ENCODE peak calls at places on chromosomes 6 and 20, in ten cellular contexts. C is body of pancreas; V is suprapubic skin; I is brain microvascular endothelial cell; Z is effector memory CD4-positive, alpha-beta T cell; D is stomach; M is IMR-90; F is hepatocyte; Y is ovary; K is GM23248. Q is an unnamed sample.

GRCh38 chr20:20864346-20865096 is 152.1 kb upstream of the RALGAPA2 start:
- DNase-seq in K (peak), C (no peak), Y (no peak), V (no peak), I (no peak), M (no peak), Z (no peak), D (no peak), F (peak), Q (no peak)

GRCh38 chr6:108581932-108582500 is 21.3 kb downstream of the FOXO3 start:
- DNase-seq in K (peak), V (no peak), Z (no peak), I (no peak), Y (no peak), D (no peak), F (no peak), C (no peak), M (peak), Q (no peak)

GRCh38 chr20:58630063-58630462 is 21.0 kb upstream of the STX16 start:
- DNase-seq in F (no peak), M (peak), V (no peak), D (no peak), Y (no peak), I (peak), C (no peak), K (peak), Z (no peak), Q (no peak)

GRCh38 chr6:42199106-42199981 is 4.6 kb upstream of the GUCA1B start:
- DNase-seq in Y (no peak), I (peak), V (no peak), Z (no peak), F (no peak), C (no peak), K (peak), M (peak), D (no peak), Q (no peak)

GRCh38 chr20:6708010-6708409 is 59.5 kb upstream of the BMP2 start:
- DNase-seq in Z (no peak), V (no peak), C (peak), Y (peak), D (peak), F (peak), K (peak), M (peak), I (peak), Q (no peak)

GRCh38 chr6:62626661-62627060 is 340.6 kb upstream of the KHDRBS2 start:
- DNase-seq in F (no peak), K (no peak), I (no peak), C (no peak), V (no peak), Y (no peak), M (no peak), Z (no peak), D (no peak), Q (no peak)

GRCh38 chr6:16239090-16239797 is 857 bp downstream of the GMPR start:
- DNase-seq in K (peak), V (peak), D (peak), Y (peak), I (peak), Z (no peak), M (peak), F (peak), C (peak), Q (peak)

GRCh38 chr6:11429577-11429976 is 108.0 kb upstream of the TMEM170B start:
- DNase-seq in D (no peak), Y (no peak), V (no peak), M (no peak), I (peak), K (no peak), C (no peak), F (no peak), Z (no peak), Q (no peak)

GRCh38 chr6:147127587-147127986 is 76.6 kb upstream of the STXBP5 start:
- DNase-seq in I (no peak), Z (no peak), C (no peak), M (peak), K (peak), F (no peak), Y (no peak), D (no peak), V (no peak), Q (no peak)

GRCh38 chr6:41209976-41210375 is 9.0 kb upstream of the TREML2 start:
- DNase-seq in V (no peak), I (no peak), F (no peak), K (no peak), Y (no peak), D (no peak), Z (no peak), C (no peak), M (no peak), Q (no peak)

GRCh38 chr6:47977314-47977713 is 133.7 kb downstream of the PTCHD4 start:
- DNase-seq in Z (no peak), Y (no peak), K (no peak), I (no peak), D (no peak), C (no peak), F (no peak), M (no peak), V (no peak), Q (no peak)

GRCh38 chr6:142846459-142846831 is 98.5 kb downstream of the HIVEP2 start:
- DNase-seq in Z (no peak), M (peak), V (no peak), C (no peak), K (peak), I (no peak), F (no peak), Y (no peak), D (no peak), Q (no peak)

GRCh38 chr6:167930300-167930699 is 67.2 kb upstream of the KIF25 start:
- DNase-seq in Z (no peak), C (no peak), V (no peak), F (no peak), M (peak), K (peak), D (no peak), Y (no peak), I (peak), Q (no peak)

GRCh38 chr6:69790629-69791028 is 6.2 kb downstream of the LMBRD1 start:
- DNase-seq in V (no peak), M (no peak), Y (no peak), C (no peak), Z (no peak), I (no peak), F (no peak), K (no peak), D (no peak), Q (no peak)

GRCh38 chr20:20754758-20755157 is 42.3 kb upstream of the RALGAPA2 start:
- DNase-seq in I (no peak), Z (no peak), V (no peak), M (no peak), F (no peak), C (no peak), Y (no peak), D (no peak), K (no peak), Q (no peak)

GRCh38 chr6:106411643-106412200 is 51.2 kb downstream of the CRYBG1 start:
- DNase-seq in V (no peak), Y (no peak), I (no peak), C (peak), F (peak), D (no peak), M (no peak), K (no peak), Z (no peak), Q (no peak)

GRCh38 chr20:52610749-52611148 is 361.4 kb upstream of the TSHZ2 start:
- DNase-seq in V (no peak), C (no peak), F (no peak), Y (no peak), I (no peak), M (no peak), Z (no peak), K (no peak), D (no peak), Q (no peak)

GRCh38 chr6:103000686-103001085 is 1607.2 kb downstream of the GRIK2 start:
- DNase-seq in Z (no peak), M (no peak), D (no peak), C (no peak), F (no peak), Y (no peak), I (no peak), K (no peak), V (no peak), Q (no peak)

GRCh38 chr6:159151266-159151855 is 17.8 kb upstream of the FNDC1 start:
- DNase-seq in Z (no peak), I (peak), Y (no peak), C (peak), F (peak), D (peak), V (no peak), M (peak), K (peak), Q (no peak)

GRCh38 chr6:30037182-30037788 is 23.8 kb upstream of the POLR1H start:
- DNase-seq in C (no peak), F (peak), V (no peak), Z (no peak), I (peak), Y (no peak), K (peak), M (peak), D (no peak), Q (no peak)

GRCh38 chr6:156752666-156753301 is 24.4 kb upstream of the ARID1B start:
- DNase-seq in I (no peak), K (no peak), V (no peak), Y (no peak), Z (no peak), M (no peak), C (peak), F (no peak), D (peak), Q (no peak)

GRCh38 chr20:7935027-7935551 is 5.2 kb downstream of the HAO1 start:
- DNase-seq in F (no peak), D (no peak), Y (no peak), I (no peak), M (no peak), V (no peak), K (no peak), Z (no peak), C (no peak), Q (no peak)

DNA sequence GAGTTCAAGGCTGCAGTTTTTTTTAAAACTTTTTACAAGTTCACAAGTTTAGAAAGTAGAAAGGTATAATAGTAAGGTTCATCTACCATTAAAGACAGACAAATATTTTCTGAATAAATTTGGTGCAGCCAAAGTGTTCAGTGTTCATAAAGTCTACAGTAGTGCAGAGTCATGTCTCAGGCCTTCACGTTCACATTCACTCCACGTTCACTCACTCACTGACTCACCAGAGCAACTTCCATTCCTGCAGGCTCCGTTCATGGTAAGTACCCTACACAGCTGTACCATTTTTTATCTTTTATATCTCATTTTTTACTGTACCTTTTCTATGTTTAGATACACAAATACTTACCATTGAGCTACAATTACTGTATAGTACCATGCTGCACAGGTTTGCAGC is 67.6 kb downstream of the B4GALT5 start:
- DNase-seq in V (no peak), I (peak), C (no peak), D (no peak), F (no peak), Z (no peak), K (peak), M (peak), Y (no peak), Q (no peak)
- H3K4me3 ChIP-seq in V (no peak), I (no peak), C (no peak), D (no peak), F (no peak), Z (no peak), K (no peak), M (no peak), Y (no peak), Q (no peak)

DNA sequence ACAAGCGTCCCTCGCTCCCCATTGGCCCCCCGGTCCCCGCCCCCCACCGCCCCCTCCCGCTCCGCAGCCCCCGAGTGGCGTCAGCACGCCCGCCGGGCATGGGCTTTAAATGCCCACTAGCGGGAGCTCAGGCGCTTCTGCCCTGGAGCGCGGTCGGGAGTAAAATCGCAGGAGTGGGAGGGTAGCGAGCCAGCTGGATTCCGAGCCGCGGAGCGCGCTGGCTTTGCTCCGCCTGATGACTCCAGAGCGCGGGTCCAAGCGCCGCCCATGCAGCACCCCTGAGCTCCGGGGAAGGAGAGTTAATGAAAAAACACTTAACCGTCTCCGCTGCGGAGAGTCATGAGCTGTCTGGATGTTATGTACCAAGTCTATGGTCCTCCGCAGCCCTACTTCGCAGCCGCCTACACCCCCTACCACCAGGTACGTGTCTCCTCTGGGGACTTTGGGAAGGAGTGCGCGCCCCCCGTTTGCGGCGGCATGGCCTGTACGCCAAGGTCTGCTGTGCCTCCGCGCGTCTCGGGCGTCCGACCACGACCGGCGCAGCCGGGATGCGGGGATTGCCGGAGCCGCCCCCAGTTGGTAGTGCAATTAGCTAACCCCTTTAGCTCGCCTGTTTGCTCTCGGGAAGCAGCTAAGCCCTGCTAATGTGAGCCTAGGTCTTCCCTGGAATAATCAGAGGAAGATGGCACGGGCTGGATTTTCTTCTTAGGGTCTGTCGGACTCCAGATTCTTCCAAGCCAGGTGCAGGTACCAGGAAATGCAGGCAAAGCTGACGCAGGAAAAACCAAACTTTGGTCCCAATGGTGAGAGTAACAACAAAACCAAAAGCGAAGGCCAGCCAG is at the start of gene VGLL2:
- DNase-seq in Z (no peak), M (peak), Y (no peak), K (peak), C (peak), F (peak), V (peak), D (no peak), I (no peak), Q (no peak)
- H3K4me3 ChIP-seq in Z (no peak), M (peak), Y (peak), K (peak), C (peak), F (peak), V (peak), D (peak), I (peak), Q (peak)

GRCh38 chr6:134909701-134910595 is 40.0 kb downstream of the ALDH8A1 start:
- DNase-seq in K (peak), Z (no peak), V (no peak), I (no peak), Y (no peak), D (no peak), F (no peak), M (no peak), C (no peak), Q (no peak)
- H3K4me3 ChIP-seq in K (peak), Z (no peak), V (no peak), I (no peak), Y (no peak), D (no peak), F (no peak), M (no peak), C (no peak), Q (peak)

GRCh38 chr6:28217890-28218289 is 7.2 kb upstream of the ZSCAN9 start:
- DNase-seq in C (no peak), V (no peak), D (no peak), K (no peak), I (no peak), Y (no peak), F (no peak), Z (no peak), M (no peak), Q (no peak)
- H3K4me3 ChIP-seq in C (no peak), V (peak), D (peak), K (no peak), I (no peak), Y (no peak), F (no peak), Z (no peak), M (no peak), Q (peak)

DNA sequence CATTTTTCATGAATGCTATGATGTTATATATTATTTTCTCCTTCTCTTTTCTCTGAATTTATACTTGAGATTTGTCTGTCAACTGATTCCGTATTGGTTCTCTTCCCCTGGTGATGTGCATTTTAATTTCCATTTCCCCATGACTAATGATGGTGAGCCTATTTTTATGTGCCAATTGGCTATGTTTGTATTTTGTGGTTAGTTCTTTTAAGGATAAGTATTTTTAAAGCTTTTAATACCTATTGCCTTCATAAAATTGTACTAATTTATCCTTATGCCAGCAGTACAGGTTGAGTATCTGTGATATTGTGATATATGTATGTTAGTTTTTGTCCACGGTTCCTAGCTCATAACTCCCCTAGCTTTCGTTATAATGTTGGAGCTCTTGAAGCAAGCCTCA is 2.8 kb downstream of the POLH start:
- DNase-seq in M (peak), I (no peak), F (no peak), C (no peak), D (no peak), Z (no peak), Y (no peak), V (no peak), K (peak), Q (no peak)
- H3K4me3 ChIP-seq in M (no peak), I (no peak), F (no peak), C (no peak), D (no peak), Z (no peak), Y (no peak), V (no peak), K (peak), Q (no peak)

GRCh38 chr6:33320315-33321181 is 3.0 kb upstream of the ZBTB22 start:
- DNase-seq in F (peak), Z (no peak), M (peak), V (peak), Y (peak), I (peak), K (peak), C (peak), D (peak), Q (no peak)
- H3K4me3 ChIP-seq in F (no peak), Z (no peak), M (peak), V (no peak), Y (no peak), I (peak), K (peak), C (no peak), D (no peak), Q (peak)

GRCh38 chr6:54083301-54083700 is 27.9 kb upstream of the MLIP start:
- DNase-seq in Y (no peak), I (no peak), M (no peak), C (no peak), F (no peak), D (no peak), V (no peak), Z (no peak), K (no peak), Q (no peak)
- H3K4me3 ChIP-seq in Y (no peak), I (no peak), M (no peak), C (no peak), F (no peak), D (no peak), V (no peak), Z (no peak), K (no peak), Q (no peak)